ENCODE peak calls at places on chromosome 12, in nine cellular contexts. J is AG04449; C is lower leg skin; L is fibroblast of mammary gland; F is stimulated activated CD4-positive, alpha-beta T cell treated with anti-CD3 and anti-CD28 coated beads, Interleukin-2, amount 100 ng/mL, for 4 hours; M is activated CD4-positive, alpha-beta memory T cell treated with anti-CD3 and anti-CD28 coated beads, Interleukin-2, amount 10 ng/mL, durations not matched to agents 7 days and 5 days; Q is BJ; H is type B pancreatic cell; I is activated effector memory CD4-positive, alpha-beta T cell treated with Interleukin-2 at 50 U/mL for 16 hours. R is an unnamed sample.

GRCh38 chr12:127052491-127053232 is 1214.3 kb upstream of the TMEM132C start:
- DNase-seq in J (no peak), C (no peak), L (peak; percentile 64), F (no peak), M (no peak), Q (peak; percentile 26), H (no peak), I (no peak), R (no peak)

GRCh38 chr12:51913071-51914033 is 6.0 kb downstream of the ACVRL1 start:
- DNase-seq in J (no peak), C (peak; percentile 84), L (no peak), F (no peak), M (no peak), Q (no peak), H (no peak), I (no peak), R (no peak)

GRCh38 chr12:39807043-39807442 is 187.4 kb upstream of the ABCD2 start:
- DNase-seq in J (no peak), C (no peak), L (peak; percentile 30), F (no peak), M (no peak), Q (no peak), H (no peak), I (no peak), R (no peak)

GRCh38 chr12:12872139-12872933 is 19.0 kb upstream of the GPRC5A start:
- DNase-seq in J (peak; percentile 66), C (peak; percentile 80), L (peak; percentile 69), F (no peak), M (no peak), Q (peak; percentile 70), H (no peak), I (no peak), R (no peak)

GRCh38 chr12:68180792-68181744 is 21.5 kb upstream of the IFNG start:
- DNase-seq in J (no peak), C (no peak), L (peak; percentile 46), F (no peak), M (peak; percentile 59), Q (no peak), H (no peak), I (no peak), R (no peak)

GRCh38 chr12:130783110-130783715 is 55.8 kb downstream of the STX2 start:
- DNase-seq in J (no peak), C (peak; percentile 46), L (no peak), F (no peak), M (no peak), Q (no peak), H (no peak), I (no peak), R (no peak)

GRCh38 chr12:31922341-31923062 is 36.7 kb upstream of the RESF1 start:
- DNase-seq in J (no peak), C (no peak), L (peak; percentile 44), F (no peak), M (no peak), Q (no peak), H (no peak), I (no peak), R (no peak)

GRCh38 chr12:39572551-39572950 is 47.1 kb downstream of the ABCD2 start:
- DNase-seq in J (no peak), C (no peak), L (no peak), F (no peak), M (no peak), Q (no peak), H (no peak), I (no peak), R (no peak)

GRCh38 chr12:68031881-68032739 is 42.9 kb downstream of the IFNG-AS1 start:
- DNase-seq in J (no peak), C (no peak), L (no peak), F (no peak), M (no peak), Q (no peak), H (no peak), I (no peak), R (no peak)

GRCh38 chr12:49962861-49963765 is 1.4 kb downstream of the AQP5 start:
- DNase-seq in J (no peak), C (no peak), L (no peak), F (no peak), M (no peak), Q (no peak), H (no peak), I (no peak), R (no peak)

GRCh38 chr12:116662612-116663144 is 75.2 kb downstream of the SPRING1 start:
- DNase-seq in J (no peak), C (no peak), L (no peak), F (no peak), M (no peak), Q (no peak), H (no peak), I (no peak), R (peak; percentile 6)

GRCh38 chr12:124613151-124613585 is 45.8 kb upstream of the NCOR2 start:
- DNase-seq in J (no peak), C (no peak), L (peak; percentile 78), F (no peak), M (no peak), Q (no peak), H (no peak), I (no peak), R (no peak)

R was measured in AG04450.